ENCODE peak calls at places on chromosomes 2 and 18, in ten cellular contexts. S, L, D, B, I, M, U, C, A and O are unnamed samples.

GRCh38 chr2:239182981-239183791 is 217.6 kb downstream of the HDAC4 start:
- DNase-seq in A (no peak), U (no peak), D (peak), I (peak), B (no peak), S (no peak), C (no peak), L (peak), M (no peak), O (no peak)

GRCh38 chr18:8988262-8988871 is 114.1 kb upstream of the NDUFV2 start:
- DNase-seq in I (peak), L (peak), C (peak), A (peak), U (peak), M (peak), S (peak), D (peak), B (peak), O (peak)

GRCh38 chr2:170887496-170888265 is 41.4 kb upstream of the GORASP2 start:
- DNase-seq in S (no peak), L (no peak), D (no peak), A (no peak), B (no peak), C (no peak), I (no peak), M (no peak), U (no peak), O (no peak)

GRCh38 chr18:79943608-79944125 is 7.8 kb downstream of the SLC66A2 start:
- DNase-seq in A (no peak), C (no peak), L (no peak), U (no peak), I (no peak), S (peak), B (no peak), M (no peak), D (peak), O (no peak)

GRCh38 chr2:11562011-11562410 is 28.2 kb downstream of the GREB1 start:
- DNase-seq in A (no peak), M (peak), C (no peak), I (no peak), U (no peak), D (no peak), B (no peak), L (peak), S (no peak), O (no peak)

GRCh38 chr2:5932556-5933469 is 240.6 kb downstream of the SOX11 start:
- DNase-seq in U (no peak), B (peak), L (no peak), S (no peak), C (no peak), I (no peak), A (no peak), D (no peak), M (no peak), O (no peak)

GRCh38 chr2:160028431-160029269 is 33.8 kb downstream of the PLA2R1 start:
- DNase-seq in D (no peak), B (no peak), A (no peak), U (no peak), L (no peak), I (no peak), S (no peak), M (no peak), C (peak), O (no peak)

GRCh38 chr2:196719565-196719872 is 80.0 kb downstream of the GTF3C3 start:
- DNase-seq in L (no peak), A (no peak), M (no peak), D (no peak), S (no peak), C (no peak), B (no peak), I (no peak), U (peak), O (no peak)

GRCh38 chr2:232889876-232890401 is 19.9 kb downstream of the SNORC start:
- DNase-seq in M (no peak), I (peak), D (no peak), A (no peak), L (no peak), S (no peak), B (no peak), C (no peak), U (no peak), O (no peak)

GRCh38 chr2:105808418-105809098 is 63.8 kb downstream of the NCK2 start:
- DNase-seq in I (no peak), A (no peak), S (no peak), D (no peak), U (no peak), B (no peak), C (no peak), M (no peak), L (no peak), O (no peak)

GRCh38 chr2:119756837-119757236 is 2.9 kb upstream of the PTPN4 start:
- DNase-seq in M (peak), B (peak), L (peak), A (no peak), D (no peak), C (peak), I (peak), S (no peak), U (no peak), O (no peak)

GRCh38 chr2:25164526-25164925 is 3.9 kb downstream of the POMC start:
- DNase-seq in C (peak), A (no peak), S (no peak), I (no peak), L (no peak), D (no peak), B (peak), U (no peak), M (no peak), O (no peak)

GRCh38 chr2:47891369-47892337 is 14.6 kb downstream of the FBXO11 start:
- DNase-seq in A (no peak), U (no peak), D (no peak), B (no peak), C (peak), S (no peak), M (no peak), I (no peak), L (no peak), O (no peak)

GRCh38 chr2:54979645-54980044 is 70.6 kb downstream of the RTN4 start:
- DNase-seq in A (no peak), C (no peak), U (no peak), I (no peak), S (no peak), B (no peak), M (no peak), D (no peak), L (no peak), O (no peak)

GRCh38 chr2:195471163-195471562 is 185.9 kb upstream of the SLC39A10 start:
- DNase-seq in C (no peak), A (peak), D (no peak), S (no peak), U (no peak), M (no peak), L (no peak), I (no peak), B (no peak), O (no peak)

DNA sequence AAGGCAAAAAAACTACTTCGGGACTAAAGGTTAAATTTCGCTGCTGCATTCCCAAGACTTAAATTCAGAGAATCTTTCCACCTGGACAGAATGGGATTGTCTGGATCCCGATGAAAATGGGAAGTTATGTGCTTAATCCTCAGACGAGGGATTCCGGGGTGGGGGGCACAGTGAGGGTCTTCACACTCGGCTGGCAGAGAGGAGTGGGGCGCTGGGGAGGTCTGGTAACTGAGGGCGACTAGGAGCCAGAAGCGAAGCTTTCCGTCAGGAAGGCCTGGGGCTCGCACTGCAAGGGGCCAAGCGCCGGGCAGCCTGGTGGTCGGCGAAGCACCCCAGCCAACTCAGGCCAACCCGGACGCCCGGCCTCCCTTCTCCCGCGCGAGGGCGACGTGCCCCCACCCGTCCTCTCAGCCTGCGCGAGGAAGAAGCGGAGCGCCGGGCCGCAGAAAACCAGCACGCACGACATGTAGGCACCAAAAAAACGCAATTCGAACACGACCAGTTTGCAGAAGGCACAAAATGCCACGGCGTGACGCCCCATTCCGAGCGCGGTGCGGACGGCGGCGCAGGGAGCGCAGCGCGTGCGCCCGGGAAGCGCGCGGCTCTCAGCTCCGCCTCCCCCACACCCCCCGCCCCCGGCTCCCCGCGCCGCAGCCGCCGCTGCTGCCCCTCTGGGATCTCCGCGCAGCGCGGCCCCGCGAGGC is 188.1 kb downstream of the ZEB2 start:
- DNase-seq in I (peak), A (no peak), B (peak), S (peak), U (no peak), L (no peak), M (peak), C (no peak), D (peak), O (no peak)
- TF ChIP-seq CTCF in I (peak), A (peak), B (peak), S (peak), U (peak), L (peak), M (no peak), C (peak), D (peak), O (peak)

GRCh38 chr2:187461294-187462261 is 13.5 kb upstream of the CALCRL start:
- DNase-seq in L (no peak), A (no peak), M (no peak), D (no peak), C (peak), U (no peak), B (peak), S (peak), I (no peak), O (no peak)
- TF ChIP-seq CTCF in L (no peak), A (no peak), M (no peak), D (no peak), C (no peak), U (no peak), B (no peak), S (no peak), I (no peak), O (no peak)

GRCh38 chr2:133292267-133292666 is 276.0 kb downstream of the NCKAP5 start:
- DNase-seq in B (no peak), M (no peak), S (no peak), D (no peak), U (no peak), A (no peak), I (no peak), C (no peak), L (no peak), O (no peak)

GRCh38 chr2:133287709-133288108 is 280.6 kb downstream of the NCKAP5 start:
- DNase-seq in C (no peak), U (no peak), S (no peak), L (no peak), D (no peak), B (no peak), A (no peak), I (no peak), M (no peak), O (no peak)

DNA sequence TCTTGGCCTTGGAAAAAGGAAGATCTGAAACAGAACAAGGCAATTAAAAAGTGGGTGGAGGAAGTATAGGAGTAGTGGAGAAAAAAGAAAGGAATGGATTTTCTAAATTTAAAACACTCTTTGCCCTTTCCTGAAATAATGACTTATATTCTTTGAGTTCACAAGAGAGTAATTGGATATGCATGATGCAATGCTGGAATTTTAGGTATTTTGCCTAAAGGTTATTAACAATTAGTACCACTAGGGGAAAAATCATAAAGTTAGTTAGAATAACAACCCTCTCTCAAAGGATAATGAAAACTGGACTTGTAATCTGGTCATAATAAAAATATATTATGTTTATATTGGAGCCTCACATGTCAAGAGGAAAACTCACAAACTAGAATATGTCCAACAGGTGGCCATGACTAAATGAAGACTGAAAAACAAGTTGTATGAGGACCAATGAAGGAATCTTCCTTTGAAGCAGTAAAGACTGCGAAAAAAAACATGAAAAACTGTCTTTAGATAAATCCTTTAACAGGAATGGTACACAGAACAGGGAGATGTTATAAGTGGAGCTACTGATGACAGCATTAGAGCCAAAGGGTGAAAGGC is 281.8 kb downstream of the NCKAP5 start:
- DNase-seq in S (no peak), D (no peak), C (no peak), M (no peak), U (no peak), L (no peak), A (no peak), B (no peak), I (no peak), O (no peak)
- TF ChIP-seq CTCF in S (no peak), D (no peak), C (no peak), M (no peak), U (no peak), L (no peak), A (no peak), B (no peak), I (no peak), O (no peak)

GRCh38 chr2:108928660-108929377 is 60.2 kb downstream of the EDAR start:
- DNase-seq in L (no peak), A (no peak), D (no peak), M (no peak), S (no peak), U (no peak), B (no peak), I (no peak), C (no peak), O (no peak)
- TF ChIP-seq CTCF in L (no peak), A (no peak), D (no peak), M (peak), S (no peak), U (no peak), B (no peak), I (no peak), C (no peak), O (no peak)

GRCh38 chr2:33034784-33035183 is 88.0 kb downstream of the LTBP1 start:
- DNase-seq in A (no peak), M (peak), U (peak), C (peak), I (no peak), D (no peak), L (no peak), B (peak), S (no peak), O (no peak)
- TF ChIP-seq CTCF in A (no peak), M (peak), U (peak), C (peak), I (peak), D (no peak), L (peak), B (peak), S (no peak), O (no peak)

GRCh38 chr2:27737676-27738348 is 33.7 kb upstream of the MRPL33 start:
- DNase-seq in C (peak), A (no peak), L (peak), D (no peak), S (no peak), M (no peak), U (peak), B (no peak), I (no peak), O (no peak)
- TF ChIP-seq CTCF in C (peak), A (no peak), L (peak), D (no peak), S (no peak), M (no peak), U (no peak), B (no peak), I (no peak), O (no peak)